ENCODE peak calls at places on chromosomes 1 and 21, in four cellular contexts. K is SK-N-SH, X is endodermal cell, L is mucosa of descending colon. J is an unnamed sample.

GRCh38 chr1:223835754-223836153 is 10.0 kb downstream of the TP53BP2 start:
- DNase-seq in L (no peak), X (no peak), K (no peak), J (no peak)

GRCh38 chr1:25629836-25630235 is 13.2 kb downstream of the MAN1C1 start:
- DNase-seq in L (no peak), K (no peak), X (no peak), J (peak; percentile 7)

GRCh38 chr1:16046865-16047264 is 3.3 kb downstream of the CLCNKB start:
- DNase-seq in L (no peak), X (no peak), K (no peak), J (no peak)

GRCh38 chr1:116572079-116572478 is 1.3 kb upstream of the CD58 start:
- DNase-seq in L (no peak), K (no peak), X (no peak), J (no peak)

GRCh38 chr1:165928075-165928731 is 100.8 kb downstream of the UCK2 start:
- DNase-seq in K (peak; percentile 62), L (no peak), X (peak; percentile 73), J (no peak)

GRCh38 chr1:174975764-174976163 is 24.0 kb upstream of the CACYBP start:
- DNase-seq in K (no peak), X (no peak), L (no peak), J (no peak)

GRCh38 chr1:229258031-229258850 is 12.7 kb upstream of the RAB4A start:
- DNase-seq in L (no peak), K (peak; percentile 69), X (peak; percentile 87), J (no peak)

GRCh38 chr1:159188375-159188788 is 16.3 kb upstream of the ACKR1 start:
- DNase-seq in K (no peak), L (peak; percentile 61), X (peak; percentile 96), J (no peak)

GRCh38 chr1:215200121-215200520 is 117.6 kb downstream of the KCNK2 start:
- DNase-seq in K (no peak), X (no peak), L (no peak), J (no peak)

GRCh38 chr1:94146273-94146672 is 25.3 kb upstream of the ABCA4 start:
- DNase-seq in K (no peak), L (no peak), X (no peak), J (no peak)

GRCh38 chr1:24621121-24621520 is 22.0 kb upstream of the SRRM1 start:
- DNase-seq in X (no peak), K (no peak), L (no peak), J (no peak)

GRCh38 chr1:69952691-69953090 is 252.7 kb downstream of the LRRC40 start:
- DNase-seq in L (no peak), X (no peak), K (no peak), J (no peak)

GRCh38 chr1:29197590-29197924 is 15.9 kb upstream of the SRSF4 start:
- DNase-seq in X (peak; percentile 89), K (peak; percentile 61), L (no peak), J (no peak)

GRCh38 chr1:29196863-29197589 is 15.3 kb upstream of the SRSF4 start:
- DNase-seq in X (no peak), K (no peak), L (no peak), J (peak; percentile 92)

GRCh38 chr1:29190718-29191117 is 9.0 kb upstream of the SRSF4 start:
- DNase-seq in L (no peak), K (no peak), X (no peak), J (no peak)

GRCh38 chr1:29195875-29196274 is 14.2 kb upstream of the SRSF4 start:
- DNase-seq in L (no peak), K (no peak), X (no peak), J (no peak)

DNA sequence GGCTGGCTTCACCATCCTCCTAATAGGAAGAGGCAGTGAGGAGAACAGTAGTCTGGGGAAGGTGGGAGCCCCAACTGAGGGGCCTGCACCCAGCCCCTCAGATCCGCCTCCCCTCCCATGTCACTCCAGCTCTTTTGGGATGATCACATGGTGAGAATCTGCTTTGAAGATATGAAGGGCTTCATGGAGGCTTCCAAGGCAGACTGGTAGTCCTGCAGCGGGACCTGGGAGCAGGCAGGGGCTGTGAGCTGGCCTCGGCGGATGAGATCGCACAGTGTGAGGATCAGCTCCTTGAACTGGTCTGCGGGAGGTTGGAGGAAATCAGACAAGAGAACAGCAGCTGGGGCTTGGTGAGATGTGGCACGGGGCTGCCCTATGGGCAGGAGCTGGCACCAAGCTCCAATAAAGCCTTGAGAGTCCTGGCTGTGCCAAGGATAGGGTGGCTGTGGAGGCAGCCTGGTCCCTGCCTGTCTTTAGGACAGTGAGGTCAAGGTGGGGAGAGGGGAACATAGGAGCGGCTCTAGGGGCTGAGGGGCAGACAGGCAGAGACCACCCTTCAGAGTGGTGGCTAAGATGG is 12.3 kb upstream of the SRSF4 start:
- DNase-seq in K (no peak), X (no peak), L (no peak), J (no peak)
- TF ChIP-seq CTCF in K (no peak), X (no peak), L (no peak), J (no peak)

DNA sequence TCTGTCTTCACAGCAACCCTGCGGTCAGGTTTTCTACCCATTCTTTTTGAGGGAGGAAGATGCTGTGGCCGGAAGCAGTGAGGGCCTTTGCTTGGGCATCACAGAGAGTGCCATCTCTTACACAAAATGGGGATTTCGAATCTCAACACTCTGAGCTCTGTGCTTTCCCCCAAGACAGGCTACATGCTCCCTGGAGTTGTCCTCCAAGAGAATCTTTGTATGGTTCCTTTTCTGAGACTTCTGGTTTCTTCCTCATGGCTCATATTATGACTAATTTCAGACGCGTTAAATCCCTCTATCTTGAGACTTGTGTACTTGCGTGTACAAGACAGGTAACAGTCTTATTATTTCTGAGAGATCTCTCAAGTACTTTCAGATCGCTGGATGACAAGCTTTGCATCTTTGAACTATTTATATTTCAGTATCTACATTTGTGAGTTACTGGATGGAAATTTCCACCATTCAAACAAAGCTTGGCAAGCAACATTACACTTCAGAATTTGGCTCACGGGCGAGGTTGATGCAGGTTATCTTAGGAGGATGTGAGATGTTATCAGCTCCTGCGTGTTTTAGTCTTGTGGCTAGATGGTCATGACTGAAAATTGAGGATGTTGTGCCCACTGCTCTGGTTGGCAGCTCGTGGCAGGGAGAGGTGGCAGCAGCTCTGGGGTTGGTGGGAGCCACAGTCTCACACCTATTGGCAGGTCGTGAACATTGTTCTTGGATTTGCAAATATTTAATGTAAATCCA is 19.4 kb downstream of the ABCG1 start:
- DNase-seq in X (no peak), L (peak; percentile 22), K (no peak), J (no peak)
- H3K4me3 ChIP-seq in X (no peak overlapping the region), L (no peak overlapping the region), K (no peak overlapping the region), J (no peak overlapping the region)

DNA sequence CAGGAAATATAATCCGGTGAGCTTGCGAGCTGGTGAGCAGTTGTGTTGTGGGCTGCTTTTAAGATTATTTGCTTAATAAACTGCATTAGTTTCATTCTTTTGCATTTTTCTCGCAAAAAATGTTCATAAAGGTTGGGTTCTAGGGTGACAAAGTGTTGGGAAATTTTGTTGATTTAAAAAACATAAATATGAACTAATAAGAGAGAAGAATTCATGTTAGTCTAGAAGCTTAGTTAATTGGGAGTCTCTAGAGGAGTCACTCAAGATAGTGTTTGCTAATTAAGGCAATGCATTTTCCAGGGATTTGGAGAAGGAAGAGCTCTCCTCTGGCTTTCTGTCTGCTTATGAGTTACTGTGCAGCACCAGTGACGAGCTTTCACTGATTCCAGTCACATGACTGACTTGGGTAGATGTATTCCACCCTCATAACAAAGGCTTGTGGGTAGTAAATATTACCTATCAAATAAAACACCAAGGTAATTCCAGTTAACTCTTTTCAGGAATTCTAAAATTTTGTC is 417.0 kb downstream of the PTBP2 start:
- DNase-seq in K (no peak), L (no peak), X (no peak), J (no peak)
- TF ChIP-seq CTCF in K (no peak), L (no peak), X (no peak), J (no peak)

GRCh38 chr1:161772397-161772796 is 6.3 kb downstream of the ATF6 start:
- DNase-seq in K (no peak), L (no peak), X (no peak), J (no peak)

GRCh38 chr1:161770250-161770649 is 4.1 kb downstream of the ATF6 start:
- DNase-seq in K (no peak), L (no peak), X (no peak), J (no peak)

GRCh38 chr1:161773791-161774190 is 7.7 kb downstream of the ATF6 start:
- DNase-seq in L (no peak), K (no peak), X (no peak), J (no peak)

GRCh38 chr1:161771166-161771565 is 5.0 kb downstream of the ATF6 start:
- DNase-seq in X (no peak), K (no peak), L (no peak), J (no peak)

GRCh38 chr1:161771973-161772372 is 5.9 kb downstream of the ATF6 start:
- DNase-seq in L (no peak), K (no peak), X (no peak), J (no peak)
- H3K4me3 ChIP-seq in L (no peak overlapping the region), K (no peak overlapping the region), X (no peak overlapping the region), J (no peak overlapping the region)

J was measured in AG04449.